ENCODE peak calls at places on chromosomes 11 and 22, in five cellular contexts. One of them, this sample, is unnamed.

GRCh38 chr11:34278708-34279297 is 79.0 kb downstream of the ABTB2 start:
- DNase-seq in Calu3: no peak
- DNase-seq in fibroblast of the aortic adventitia: no peak
- DNase-seq in GM13977: peak; percentile 61
- DNase-seq in spleen: no peak
- DNase-seq in this sample: no peak

GRCh38 chr22:47225080-47225930 is 462.9 kb downstream of the TBC1D22A start:
- DNase-seq in Calu3: no peak
- DNase-seq in fibroblast of the aortic adventitia: no peak
- DNase-seq in GM13977: no peak
- DNase-seq in spleen: no peak
- DNase-seq in this sample: no peak

GRCh38 chr11:66112640-66113098 is 42.6 kb downstream of the PACS1 start:
- DNase-seq in Calu3: no peak
- DNase-seq in fibroblast of the aortic adventitia: peak; percentile 89
- DNase-seq in GM13977: no peak
- DNase-seq in spleen: no peak
- DNase-seq in this sample: no peak

GRCh38 chr11:125504580-125504979 is 8.5 kb upstream of the FEZ1 start:
- DNase-seq in Calu3: no peak
- DNase-seq in fibroblast of the aortic adventitia: no peak
- DNase-seq in GM13977: no peak
- DNase-seq in spleen: no peak
- DNase-seq in this sample: no peak

GRCh38 chr11:111370902-111371578 is 8.0 kb downstream of the POU2AF1 start:
- DNase-seq in Calu3: no peak
- DNase-seq in fibroblast of the aortic adventitia: no peak
- DNase-seq in GM13977: no peak
- DNase-seq in spleen: no peak
- DNase-seq in this sample: peak; percentile 63

GRCh38 chr11:94747136-94748110 is 20.7 kb upstream of the AMOTL1 start:
- DNase-seq in Calu3: peak; percentile 20
- DNase-seq in fibroblast of the aortic adventitia: no peak
- DNase-seq in GM13977: no peak
- DNase-seq in spleen: no peak
- DNase-seq in this sample: no peak

GRCh38 chr11:69808708-69809107 is 10.5 kb downstream of the FGF3 start:
- DNase-seq in Calu3: no peak
- DNase-seq in fibroblast of the aortic adventitia: peak; percentile 34
- DNase-seq in GM13977: no peak
- DNase-seq in spleen: no peak
- DNase-seq in this sample: no peak

GRCh38 chr11:68461284-68461861 is 821 bp downstream of the PPP6R3 start:
- DNase-seq in Calu3: peak; percentile 28
- DNase-seq in fibroblast of the aortic adventitia: no peak
- DNase-seq in GM13977: no peak
- DNase-seq in spleen: peak; percentile 25
- DNase-seq in this sample: peak; percentile 19

GRCh38 chr22:43643362-43643761 is 168.7 kb downstream of the EFCAB6 start:
- DNase-seq in Calu3: no peak
- DNase-seq in fibroblast of the aortic adventitia: no peak
- DNase-seq in GM13977: no peak
- DNase-seq in spleen: no peak
- DNase-seq in this sample: no peak

GRCh38 chr11:59172345-59173079 is 580 bp downstream of the DTX4 start:
- DNase-seq in Calu3: peak; percentile 54
- DNase-seq in fibroblast of the aortic adventitia: no peak
- DNase-seq in GM13977: peak; percentile 74
- DNase-seq in spleen: peak; percentile 88
- DNase-seq in this sample: peak; percentile 24

GRCh38 chr22:33796494-33796893 is 123.8 kb downstream of the LARGE1 start:
- DNase-seq in Calu3: no peak
- DNase-seq in fibroblast of the aortic adventitia: no peak
- DNase-seq in GM13977: no peak
- DNase-seq in spleen: no peak
- DNase-seq in this sample: no peak

GRCh38 chr22:43270314-43270908 is 72.8 kb downstream of the SCUBE1 start:
- DNase-seq in Calu3: peak; percentile 19
- DNase-seq in fibroblast of the aortic adventitia: no peak
- DNase-seq in GM13977: peak; percentile 45
- DNase-seq in spleen: no peak
- DNase-seq in this sample: no peak

GRCh38 chr11:6746086-6746618 is 25.6 kb downstream of the OR2AG2 start:
- DNase-seq in Calu3: no peak
- DNase-seq in fibroblast of the aortic adventitia: no peak
- DNase-seq in GM13977: peak; percentile 31
- DNase-seq in spleen: peak; percentile 82
- DNase-seq in this sample: peak; percentile 63

GRCh38 chr22:43090130-43090789 is 1.1 kb upstream of the TTLL1 start:
- DNase-seq in Calu3: peak; percentile 60
- DNase-seq in fibroblast of the aortic adventitia: peak; percentile 87
- DNase-seq in GM13977: peak; percentile 87
- DNase-seq in spleen: no peak
- DNase-seq in this sample: peak; percentile 78

GRCh38 chr11:8617063-8617462 is 23.0 kb upstream of the STK33 start:
- DNase-seq in Calu3: no peak
- DNase-seq in fibroblast of the aortic adventitia: no peak
- DNase-seq in GM13977: no peak
- DNase-seq in spleen: no peak
- DNase-seq in this sample: no peak

GRCh38 chr11:31813961-31814868 is 3.1 kb upstream of the PAX6 start:
- DNase-seq in Calu3: no peak
- DNase-seq in fibroblast of the aortic adventitia: no peak
- DNase-seq in GM13977: peak; percentile 40
- DNase-seq in spleen: peak; percentile 67
- DNase-seq in this sample: no peak

GRCh38 chr22:39503590-39503989 is 1.5 kb downstream of the MIEF1 start:
- DNase-seq in Calu3: no peak
- DNase-seq in fibroblast of the aortic adventitia: no peak
- DNase-seq in GM13977: no peak
- DNase-seq in spleen: no peak
- DNase-seq in this sample: no peak

GRCh38 chr11:35621620-35622019 is 3.4 kb downstream of the FJX1 start:
- DNase-seq in Calu3: no peak
- DNase-seq in fibroblast of the aortic adventitia: peak; percentile 49
- DNase-seq in GM13977: no peak
- DNase-seq in spleen: no peak
- DNase-seq in this sample: no peak

GRCh38 chr11:131649861-131650260 is 279.4 kb downstream of the NTM start:
- DNase-seq in Calu3: no peak
- DNase-seq in fibroblast of the aortic adventitia: no peak
- DNase-seq in GM13977: no peak
- DNase-seq in spleen: no peak
- DNase-seq in this sample: no peak

GRCh38 chr11:24389575-24389974 is 107.3 kb upstream of the LUZP2 start:
- DNase-seq in Calu3: no peak
- DNase-seq in fibroblast of the aortic adventitia: no peak
- DNase-seq in GM13977: no peak
- DNase-seq in spleen: no peak
- DNase-seq in this sample: no peak

GRCh38 chr11:24391165-24391564 is 105.7 kb upstream of the LUZP2 start:
- DNase-seq in Calu3: peak; percentile 3
- DNase-seq in fibroblast of the aortic adventitia: peak; percentile 4
- DNase-seq in GM13977: no peak
- DNase-seq in spleen: no peak
- DNase-seq in this sample: no peak

GRCh38 chr11:24383137-24383536 is 113.7 kb upstream of the LUZP2 start:
- DNase-seq in Calu3: no peak
- DNase-seq in fibroblast of the aortic adventitia: no peak
- DNase-seq in GM13977: no peak
- DNase-seq in spleen: no peak
- DNase-seq in this sample: no peak

GRCh38 chr11:24386551-24387404 is 110.1 kb upstream of the LUZP2 start:
- DNase-seq in Calu3: peak; percentile 7
- DNase-seq in fibroblast of the aortic adventitia: peak; percentile 35
- DNase-seq in GM13977: no peak
- DNase-seq in spleen: no peak
- DNase-seq in this sample: no peak
- TF ChIP-seq CTCF in Calu3: peak; percentile 42
- TF ChIP-seq CTCF in fibroblast of the aortic adventitia: peak; percentile 35
- TF ChIP-seq CTCF in GM13977: peak; percentile 12
- TF ChIP-seq CTCF in spleen: no peak
- TF ChIP-seq CTCF in this sample: no peak

GRCh38 chr11:61293869-61294716 is 1.0 kb downstream of the VWCE start:
- DNase-seq in Calu3: peak; percentile 21
- DNase-seq in fibroblast of the aortic adventitia: peak; percentile 49
- DNase-seq in GM13977: peak; percentile 73
- DNase-seq in spleen: peak; percentile 79
- DNase-seq in this sample: peak; percentile 80
- TF ChIP-seq CTCF in Calu3: no peak
- TF ChIP-seq CTCF in fibroblast of the aortic adventitia: no peak
- TF ChIP-seq CTCF in GM13977: peak; percentile 2
- TF ChIP-seq CTCF in spleen: no peak
- TF ChIP-seq CTCF in this sample: no peak

GRCh38 chr22:46010177-46010867 is 33.4 kb upstream of the WNT7B start:
- DNase-seq in Calu3: no peak
- DNase-seq in fibroblast of the aortic adventitia: peak; percentile 69
- DNase-seq in GM13977: no peak
- DNase-seq in spleen: peak; percentile 71
- DNase-seq in this sample: peak; percentile 0
- TF ChIP-seq CTCF in Calu3: no peak
- TF ChIP-seq CTCF in fibroblast of the aortic adventitia: no peak
- TF ChIP-seq CTCF in GM13977: no peak
- TF ChIP-seq CTCF in spleen: no peak
- TF ChIP-seq CTCF in this sample: no peak

GRCh38 chr11:11865449-11865848 is 23.7 kb downstream of the USP47 start:
- DNase-seq in Calu3: no peak
- DNase-seq in fibroblast of the aortic adventitia: no peak
- DNase-seq in GM13977: no peak
- DNase-seq in spleen: no peak
- DNase-seq in this sample: no peak

GRCh38 chr11:11866203-11866602 is 24.4 kb downstream of the USP47 start:
- DNase-seq in Calu3: no peak
- DNase-seq in fibroblast of the aortic adventitia: no peak
- DNase-seq in GM13977: no peak
- DNase-seq in spleen: no peak
- DNase-seq in this sample: no peak

GRCh38 chr11:11864332-11864731 is 22.6 kb downstream of the USP47 start:
- DNase-seq in Calu3: no peak
- DNase-seq in fibroblast of the aortic adventitia: no peak
- DNase-seq in GM13977: no peak
- DNase-seq in spleen: no peak
- DNase-seq in this sample: no peak

GRCh38 chr11:11864803-11865202 is 23.0 kb downstream of the USP47 start:
- DNase-seq in Calu3: no peak
- DNase-seq in fibroblast of the aortic adventitia: no peak
- DNase-seq in GM13977: no peak
- DNase-seq in spleen: no peak
- DNase-seq in this sample: no peak

GRCh38 chr11:11867720-11868119 is 25.9 kb downstream of the USP47 start:
- DNase-seq in Calu3: no peak
- DNase-seq in fibroblast of the aortic adventitia: no peak
- DNase-seq in GM13977: no peak
- DNase-seq in spleen: no peak
- DNase-seq in this sample: no peak
- TF ChIP-seq CTCF in Calu3: no peak
- TF ChIP-seq CTCF in fibroblast of the aortic adventitia: no peak
- TF ChIP-seq CTCF in GM13977: no peak
- TF ChIP-seq CTCF in spleen: no peak
- TF ChIP-seq CTCF in this sample: no peak

GRCh38 chr22:32527756-32528155 is 53.1 kb downstream of the FBXO7 start:
- DNase-seq in Calu3: no peak
- DNase-seq in fibroblast of the aortic adventitia: no peak
- DNase-seq in GM13977: no peak
- DNase-seq in spleen: no peak
- DNase-seq in this sample: no peak

GRCh38 chr22:32531955-32532818 is 57.6 kb downstream of the FBXO7 start:
- DNase-seq in Calu3: peak; percentile 50
- DNase-seq in fibroblast of the aortic adventitia: peak; percentile 87
- DNase-seq in GM13977: no peak
- DNase-seq in spleen: no peak
- DNase-seq in this sample: no peak

GRCh38 chr22:32531228-32531627 is 56.6 kb downstream of the FBXO7 start:
- DNase-seq in Calu3: no peak
- DNase-seq in fibroblast of the aortic adventitia: no peak
- DNase-seq in GM13977: no peak
- DNase-seq in spleen: no peak
- DNase-seq in this sample: no peak

GRCh38 chr22:32528316-32528715 is 53.7 kb downstream of the FBXO7 start:
- DNase-seq in Calu3: no peak
- DNase-seq in fibroblast of the aortic adventitia: no peak
- DNase-seq in GM13977: no peak
- DNase-seq in spleen: no peak
- DNase-seq in this sample: no peak

GRCh38 chr22:32528984-32529982 is 54.7 kb downstream of the FBXO7 start:
- DNase-seq in Calu3: peak; percentile 81
- DNase-seq in fibroblast of the aortic adventitia: peak; percentile 89
- DNase-seq in GM13977: peak; percentile 89
- DNase-seq in spleen: peak; percentile 89
- DNase-seq in this sample: peak; percentile 86
- TF ChIP-seq CTCF in Calu3: peak; percentile 87
- TF ChIP-seq CTCF in fibroblast of the aortic adventitia: peak; percentile 87
- TF ChIP-seq CTCF in GM13977: peak; percentile 79
- TF ChIP-seq CTCF in spleen: peak; percentile 82
- TF ChIP-seq CTCF in this sample: peak; percentile 63

GRCh38 chr22:35156945-35157344 is 91.0 kb downstream of the ISX start:
- DNase-seq in Calu3: no peak
- DNase-seq in fibroblast of the aortic adventitia: no peak
- DNase-seq in GM13977: no peak
- DNase-seq in spleen: no peak
- DNase-seq in this sample: no peak

GRCh38 chr22:35160268-35160667 is 94.3 kb downstream of the ISX start:
- DNase-seq in Calu3: no peak
- DNase-seq in fibroblast of the aortic adventitia: no peak
- DNase-seq in GM13977: no peak
- DNase-seq in spleen: no peak
- DNase-seq in this sample: no peak

GRCh38 chr22:35154937-35155387 is 89.0 kb downstream of the ISX start:
- DNase-seq in Calu3: peak; percentile 82
- DNase-seq in fibroblast of the aortic adventitia: peak; percentile 46
- DNase-seq in GM13977: peak; percentile 65
- DNase-seq in spleen: peak; percentile 67
- DNase-seq in this sample: peak; percentile 48

GRCh38 chr22:35152316-35152715 is 86.4 kb downstream of the ISX start:
- DNase-seq in Calu3: no peak
- DNase-seq in fibroblast of the aortic adventitia: no peak
- DNase-seq in GM13977: no peak
- DNase-seq in spleen: peak; percentile 20
- DNase-seq in this sample: no peak

GRCh38 chr22:35155403-35156025 is 89.6 kb downstream of the ISX start:
- DNase-seq in Calu3: no peak
- DNase-seq in fibroblast of the aortic adventitia: no peak
- DNase-seq in GM13977: no peak
- DNase-seq in spleen: no peak
- DNase-seq in this sample: no peak
- TF ChIP-seq CTCF in Calu3: no peak
- TF ChIP-seq CTCF in fibroblast of the aortic adventitia: no peak
- TF ChIP-seq CTCF in GM13977: no peak
- TF ChIP-seq CTCF in spleen: no peak
- TF ChIP-seq CTCF in this sample: peak; percentile 20

DNA sequence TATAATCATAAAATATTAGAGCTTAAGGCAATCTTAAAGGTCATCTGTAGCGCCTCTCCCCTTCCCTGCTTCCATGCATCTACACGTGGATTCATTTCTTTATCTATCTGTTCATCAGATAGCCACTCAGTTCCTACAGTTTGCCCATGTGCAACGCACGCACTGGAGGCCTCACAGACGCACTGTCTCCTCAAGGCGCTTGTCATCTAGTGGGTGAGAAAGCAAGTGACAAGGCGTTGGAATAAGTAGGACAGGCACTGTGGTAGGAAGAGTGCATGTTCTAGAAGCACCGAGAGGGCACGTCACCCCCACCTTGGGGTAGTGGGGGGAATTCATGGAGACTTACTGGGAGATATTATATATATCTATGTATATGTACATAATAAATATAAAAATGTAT is 20.8 kb upstream of the JAM3 start:
- DNase-seq in Calu3: no peak
- DNase-seq in fibroblast of the aortic adventitia: no peak
- DNase-seq in GM13977: no peak
- DNase-seq in spleen: no peak
- DNase-seq in this sample: no peak
- TF ChIP-seq CTCF in Calu3: no peak
- TF ChIP-seq CTCF in fibroblast of the aortic adventitia: no peak
- TF ChIP-seq CTCF in GM13977: no peak
- TF ChIP-seq CTCF in spleen: no peak
- TF ChIP-seq CTCF in this sample: no peak

This sample was measured in activated CD8-positive, alpha-beta T cell treated with anti-CD3 and anti-CD28 coated beads for 36 hours.